ENCODE peak calls at places on chromosomes 4 and X, in five cellular contexts. One of them, this sample, is unnamed.

GRCh38 chrX:16628954-16629595 is 20.9 kb upstream of the S100G start:
- DNase-seq in gastrocnemius medialis: no peak
- DNase-seq in suprapubic skin: no peak
- DNase-seq in CD8-positive, alpha-beta memory T cell: no peak
- DNase-seq in cardiac muscle cell: no peak
- DNase-seq in this sample: no peak

GRCh38 chrX:134971926-134972325 is 18.9 kb upstream of the SMIM10 start:
- DNase-seq in gastrocnemius medialis: no peak
- DNase-seq in suprapubic skin: no peak
- DNase-seq in CD8-positive, alpha-beta memory T cell: no peak
- DNase-seq in cardiac muscle cell: no peak
- DNase-seq in this sample: no peak

GRCh38 chr4:41120297-41121217 is 93.8 kb downstream of the APBB2 start:
- DNase-seq in gastrocnemius medialis: peak; percentile 53
- DNase-seq in suprapubic skin: no peak
- DNase-seq in CD8-positive, alpha-beta memory T cell: no peak
- DNase-seq in cardiac muscle cell: peak; percentile 92
- DNase-seq in this sample: no peak

GRCh38 chr4:8682725-8683124 is 90.2 kb downstream of the CPZ start:
- DNase-seq in gastrocnemius medialis: no peak
- DNase-seq in suprapubic skin: no peak
- DNase-seq in CD8-positive, alpha-beta memory T cell: no peak
- DNase-seq in cardiac muscle cell: no peak
- DNase-seq in this sample: no peak

GRCh38 chr4:125187621-125188176 is 127.1 kb upstream of the FAT4 start:
- DNase-seq in gastrocnemius medialis: no peak
- DNase-seq in suprapubic skin: no peak
- DNase-seq in CD8-positive, alpha-beta memory T cell: no peak
- DNase-seq in cardiac muscle cell: peak; percentile 6
- DNase-seq in this sample: peak; percentile 18

GRCh38 chr4:145775406-145775805 is 95.5 kb downstream of the C4orf51 start:
- DNase-seq in gastrocnemius medialis: no peak
- DNase-seq in suprapubic skin: no peak
- DNase-seq in CD8-positive, alpha-beta memory T cell: no peak
- DNase-seq in cardiac muscle cell: no peak
- DNase-seq in this sample: no peak

GRCh38 chrX:50211510-50211909 is 6.9 kb downstream of the CCNB3 start:
- DNase-seq in gastrocnemius medialis: no peak
- DNase-seq in suprapubic skin: no peak
- DNase-seq in CD8-positive, alpha-beta memory T cell: no peak
- DNase-seq in cardiac muscle cell: peak; percentile 29
- DNase-seq in this sample: no peak

GRCh38 chr4:152590179-152591031 is 54.5 kb upstream of the FBXW7 start:
- DNase-seq in gastrocnemius medialis: no peak
- DNase-seq in suprapubic skin: no peak
- DNase-seq in CD8-positive, alpha-beta memory T cell: no peak
- DNase-seq in cardiac muscle cell: peak; percentile 97
- DNase-seq in this sample: no peak

GRCh38 chr4:148441986-148442829 is at the start of gene NR3C2:
- DNase-seq in gastrocnemius medialis: peak; percentile 100
- DNase-seq in suprapubic skin: peak; percentile 100
- DNase-seq in CD8-positive, alpha-beta memory T cell: peak; percentile 99
- DNase-seq in cardiac muscle cell: peak; percentile 98
- DNase-seq in this sample: peak; percentile 99
- H3K27me3 ChIP-seq in gastrocnemius medialis: no peaks in the 10 kb centered on the region
- H3K27me3 ChIP-seq in suprapubic skin: no peaks in the 10 kb centered on the region
- H3K27me3 ChIP-seq in CD8-positive, alpha-beta memory T cell: no peaks in the 10 kb centered on the region
- H3K27me3 ChIP-seq in cardiac muscle cell: peaks cover 73% of the 10 kb centered on the region
- H3K27me3 ChIP-seq in this sample: no peaks in the 10 kb centered on the region

DNA sequence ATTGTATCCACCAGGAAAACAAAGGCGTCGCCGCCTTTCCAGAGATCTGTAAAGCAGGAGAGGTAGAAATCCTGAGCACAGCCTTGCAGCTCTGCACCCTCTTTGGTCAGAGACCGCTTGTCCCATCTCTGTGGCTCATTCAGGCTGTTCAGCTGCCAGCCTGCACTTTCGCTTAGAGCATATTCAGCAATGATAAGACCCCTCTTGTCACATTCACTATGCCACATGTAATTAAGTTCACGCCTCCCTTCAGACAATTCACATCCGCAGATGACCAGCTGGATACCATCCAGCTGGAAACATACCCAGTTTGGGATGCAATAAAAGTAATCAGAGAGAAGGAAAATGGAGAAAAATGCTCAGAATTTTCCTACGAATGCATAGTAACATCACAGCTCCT is 335.4 kb downstream of the UNC5C start:
- DNase-seq in gastrocnemius medialis: no peak
- DNase-seq in suprapubic skin: no peak
- DNase-seq in CD8-positive, alpha-beta memory T cell: no peak
- DNase-seq in cardiac muscle cell: peak; percentile 17
- DNase-seq in this sample: no peak
- H3K27me3 ChIP-seq in gastrocnemius medialis: no peaks in the 10 kb centered on the region
- H3K27me3 ChIP-seq in suprapubic skin: no peaks in the 10 kb centered on the region
- H3K27me3 ChIP-seq in CD8-positive, alpha-beta memory T cell: no peaks in the 10 kb centered on the region
- H3K27me3 ChIP-seq in cardiac muscle cell: no peaks in the 10 kb centered on the region
- H3K27me3 ChIP-seq in this sample: no peaks in the 10 kb centered on the region

DNA sequence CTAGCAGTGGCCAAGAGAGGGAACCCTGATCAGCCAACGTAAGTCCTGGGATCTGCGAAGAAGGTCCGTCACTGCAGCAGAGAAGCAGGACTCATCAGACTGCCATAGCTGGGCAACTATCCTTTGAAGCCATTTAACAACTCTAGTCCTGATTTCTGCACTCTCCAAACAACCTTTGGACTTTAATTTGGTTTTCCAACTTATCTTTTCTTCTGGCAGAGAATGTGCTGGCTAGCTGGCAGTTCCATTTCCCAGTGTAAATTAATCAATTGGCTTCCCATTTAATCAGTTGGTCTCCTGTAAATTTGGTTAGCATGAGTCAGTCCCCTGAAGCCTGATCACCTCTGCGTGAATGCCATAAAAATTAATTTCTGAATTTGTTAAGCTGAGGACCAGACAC is 153.7 kb upstream of the GPR101 start:
- DNase-seq in gastrocnemius medialis: no peak
- DNase-seq in suprapubic skin: no peak
- DNase-seq in CD8-positive, alpha-beta memory T cell: no peak
- DNase-seq in cardiac muscle cell: no peak
- DNase-seq in this sample: no peak
- H3K27me3 ChIP-seq in gastrocnemius medialis: no peaks in the 10 kb centered on the region
- H3K27me3 ChIP-seq in suprapubic skin: no peaks in the 10 kb centered on the region
- H3K27me3 ChIP-seq in CD8-positive, alpha-beta memory T cell: no peaks in the 10 kb centered on the region
- H3K27me3 ChIP-seq in cardiac muscle cell: no peaks in the 10 kb centered on the region
- H3K27me3 ChIP-seq in this sample: no peaks in the 10 kb centered on the region

DNA sequence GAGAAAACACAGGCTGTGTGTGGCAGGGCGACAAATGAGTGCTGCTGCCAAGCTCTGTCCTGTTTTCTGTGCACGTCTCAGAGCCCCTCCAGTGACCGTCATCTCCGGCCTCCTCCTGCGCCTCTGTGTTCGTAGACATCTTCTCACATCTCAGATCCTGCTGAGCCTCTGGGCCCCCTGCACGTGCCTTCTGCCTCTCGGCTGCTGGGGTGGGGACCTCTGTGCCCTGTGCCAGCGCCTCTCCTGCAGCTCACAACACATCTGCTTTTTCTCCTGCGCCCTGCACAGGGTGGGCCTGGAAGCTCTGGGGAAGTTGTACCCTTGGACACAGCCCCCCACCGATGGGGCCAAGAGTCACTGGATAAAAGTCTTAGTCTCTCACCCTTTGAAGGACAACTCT is 2.4 kb upstream of the CTAG2 start:
- DNase-seq in gastrocnemius medialis: no peak
- DNase-seq in suprapubic skin: no peak
- DNase-seq in CD8-positive, alpha-beta memory T cell: no peak
- DNase-seq in cardiac muscle cell: no peak
- DNase-seq in this sample: no peak
- H3K27me3 ChIP-seq in gastrocnemius medialis: no peaks in the 10 kb centered on the region
- H3K27me3 ChIP-seq in suprapubic skin: no peaks in the 10 kb centered on the region
- H3K27me3 ChIP-seq in CD8-positive, alpha-beta memory T cell: no peaks in the 10 kb centered on the region
- H3K27me3 ChIP-seq in cardiac muscle cell: no peaks in the 10 kb centered on the region
- H3K27me3 ChIP-seq in this sample: peaks cover 13% of the 10 kb centered on the region

DNA sequence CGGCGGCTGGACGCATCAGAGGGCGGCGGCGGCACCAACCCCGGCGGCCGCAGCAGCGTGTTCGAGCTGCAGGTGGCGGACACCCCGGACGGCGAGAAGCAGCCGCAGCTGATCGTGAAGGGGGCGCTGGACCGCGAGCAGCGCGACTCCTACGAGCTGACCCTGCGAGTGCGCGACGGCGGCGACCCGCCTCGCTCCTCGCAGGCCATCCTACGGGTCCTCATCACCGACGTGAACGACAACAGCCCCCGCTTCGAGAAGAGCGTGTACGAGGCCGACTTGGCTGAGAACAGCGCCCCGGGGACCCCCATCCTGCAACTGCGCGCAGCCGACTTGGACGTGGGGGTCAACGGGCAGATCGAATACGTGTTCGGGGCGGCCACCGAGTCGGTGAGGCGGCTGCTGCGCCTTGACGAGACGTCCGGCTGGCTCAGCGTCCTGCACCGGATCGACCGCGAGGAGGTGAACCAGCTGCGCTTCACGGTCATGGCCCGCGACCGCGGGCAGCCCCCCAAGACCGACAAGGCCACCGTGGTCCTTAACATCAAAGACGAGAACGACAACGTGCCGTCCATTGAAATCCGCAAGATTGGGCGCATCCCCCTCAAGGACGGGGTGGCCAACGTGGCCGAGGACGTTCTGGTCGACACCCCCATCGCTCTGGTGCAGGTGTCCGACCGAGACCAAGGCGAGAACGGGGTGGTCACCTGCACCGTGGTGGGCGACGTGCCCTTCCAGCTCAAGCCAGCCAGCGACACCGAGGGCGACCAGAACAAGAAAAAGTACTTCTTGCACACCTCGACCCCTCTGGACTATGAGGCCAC is 2.1 kb downstream of the PCDH7 start:
- DNase-seq in gastrocnemius medialis: no peak
- DNase-seq in suprapubic skin: no peak
- DNase-seq in CD8-positive, alpha-beta memory T cell: no peak
- DNase-seq in cardiac muscle cell: no peak
- DNase-seq in this sample: no peak
- H3K27me3 ChIP-seq in gastrocnemius medialis: peaks cover 60% of the 10 kb centered on the region
- H3K27me3 ChIP-seq in suprapubic skin: peaks cover 42% of the 10 kb centered on the region
- H3K27me3 ChIP-seq in CD8-positive, alpha-beta memory T cell: peaks cover 6% of the 10 kb centered on the region
- H3K27me3 ChIP-seq in cardiac muscle cell: no peaks in the 10 kb centered on the region
- H3K27me3 ChIP-seq in this sample: peaks cover 10% of the 10 kb centered on the region

GRCh38 chr4:110636677-110637407 is 14.0 kb upstream of the PITX2 start:
- DNase-seq in gastrocnemius medialis: no peak
- DNase-seq in suprapubic skin: no peak
- DNase-seq in CD8-positive, alpha-beta memory T cell: no peak
- DNase-seq in cardiac muscle cell: peak; percentile 60
- DNase-seq in this sample: no peak
- H3K27me3 ChIP-seq in gastrocnemius medialis: no peaks in the 10 kb centered on the region
- H3K27me3 ChIP-seq in suprapubic skin: peaks cover 98% of the 10 kb centered on the region
- H3K27me3 ChIP-seq in CD8-positive, alpha-beta memory T cell: peaks cover 59% of the 10 kb centered on the region
- H3K27me3 ChIP-seq in cardiac muscle cell: peaks cover 100% of the 10 kb centered on the region
- H3K27me3 ChIP-seq in this sample: peaks cover 10% of the 10 kb centered on the region

This sample was measured in breast epithelium.